ENCODE peak calls at places on chromosome 18, in four cellular contexts. B, V, I and X are unnamed samples.

GRCh38 chr18:22585821-22586220 is 168.1 kb upstream of the CTAGE1 start:
- DNase-seq in B (no peak), V (no peak), I (no peak), X (no peak)

GRCh38 chr18:27713727-27714080 is 463.2 kb downstream of the CDH2 start:
- DNase-seq in B (no peak), V (no peak), I (no peak), X (peak; percentile 35)

GRCh38 chr18:12290086-12290485 is 18.0 kb upstream of the TUBB6 start:
- DNase-seq in B (no peak), V (no peak), I (no peak), X (no peak)

GRCh38 chr18:59657012-59657411 is 40.2 kb downstream of the CCBE1 start:
- DNase-seq in B (no peak), V (no peak), I (no peak), X (no peak)

GRCh38 chr18:13454363-13455150 is 236.0 kb downstream of the LDLRAD4 start:
- DNase-seq in B (peak; percentile 48), V (no peak), I (no peak), X (no peak)

GRCh38 chr18:78727057-78727739 is 252.4 kb upstream of the SALL3 start:
- DNase-seq in B (no peak), V (no peak), I (no peak), X (no peak)

GRCh38 chr18:25247725-25248124 is 104.2 kb downstream of the ZNF521 start:
- DNase-seq in B (no peak), V (no peak), I (no peak), X (no peak)

GRCh38 chr18:74316257-74317180 is 880 bp downstream of the C18orf63 start:
- DNase-seq in B (no peak), V (no peak), I (peak; percentile 45), X (peak; percentile 41)

GRCh38 chr18:55996726-55997125 is 408.7 kb upstream of the TCF4 start:
- DNase-seq in B (no peak), V (no peak), I (no peak), X (no peak)

GRCh38 chr18:46250084-46250811 is 146.1 kb downstream of the HAUS1 start:
- DNase-seq in B (no peak), V (no peak), I (peak; percentile 48), X (peak; percentile 82)

GRCh38 chr18:36441872-36442271 is 144.4 kb downstream of the FHOD3 start:
- DNase-seq in B (no peak), V (no peak), I (no peak), X (peak; percentile 29)

GRCh38 chr18:58645398-58645797 is 16.5 kb upstream of the ALPK2 start:
- DNase-seq in B (no peak), V (no peak), I (no peak), X (no peak)

GRCh38 chr18:58125183-58125582 is 81.2 kb downstream of the NEDD4L start:
- DNase-seq in B (no peak), V (no peak), I (no peak), X (no peak)

GRCh38 chr18:63949068-63949737 is at the start of gene HMSD:
- DNase-seq in B (peak; percentile 52), V (peak; percentile 59), I (peak; percentile 34), X (no peak)

GRCh38 chr18:14978962-14979535 is 231.1 kb downstream of the ANKRD30B start:
- DNase-seq in B (no peak), V (no peak), I (peak; percentile 61), X (no peak)

GRCh38 chr18:58161659-58162058 is 117.6 kb downstream of the NEDD4L start:
- DNase-seq in B (peak; percentile 52), V (no peak), I (peak; percentile 33), X (no peak)

GRCh38 chr18:48797841-48798255 is 152.9 kb downstream of the SMAD7 start:
- DNase-seq in B (peak; percentile 82), V (no peak), I (no peak), X (no peak)

GRCh38 chr18:48896875-48897511 is 53.8 kb downstream of the SMAD7 start:
- DNase-seq in B (peak; percentile 82), V (no peak), I (no peak), X (no peak)

GRCh38 chr18:46458472-46458871 is 198.5 kb downstream of the LOXHD1 start:
- DNase-seq in B (peak; percentile 4), V (no peak), I (no peak), X (no peak)

GRCh38 chr18:55588001-55588875 is at the start of gene TCF4:
- DNase-seq in B (peak; percentile 70), V (no peak), I (peak; percentile 17), X (no peak)

GRCh38 chr18:44579028-44579692 is 101.5 kb upstream of the SETBP1 start:
- DNase-seq in B (no peak), V (no peak), I (no peak), X (peak; percentile 10)

GRCh38 chr18:79680100-79680879 is 687 bp downstream of the CTDP1 start:
- DNase-seq in B (peak; percentile 68), V (peak; percentile 50), I (peak; percentile 7), X (peak; percentile 35)

GRCh38 chr18:8799593-8799992 is 94.2 kb downstream of the MTCL1 start:
- DNase-seq in B (no peak), V (no peak), I (no peak), X (no peak)